ENCODE peak calls at places on chromosomes 13 and 19, in four cellular contexts. L is iPS DF 6.9, D is thyroid gland, H is psoas muscle. X is an unnamed sample.

GRCh38 chr19:4649392-4650094 is 10.2 kb downstream of the TNFAIP8L1 start:
- DNase-seq in L (no peak), D (no peak), H (no peak), X (no peak)

GRCh38 chr19:13619203-13619632 is 112.9 kb upstream of the CACNA1A start:
- DNase-seq in L (no peak), D (no peak), H (no peak), X (no peak)

GRCh38 chr13:113226873-113227272 is 17.5 kb downstream of the CUL4A start:
- DNase-seq in H (no peak), D (no peak), L (no peak), X (no peak)

GRCh38 chr19:4294389-4294788 is 7.8 kb downstream of the TMIGD2 start:
- DNase-seq in L (no peak), H (no peak), D (no peak), X (no peak)

GRCh38 chr19:12837225-12837624 is 1.1 kb upstream of the MAST1 start:
- DNase-seq in L (no peak), D (no peak), H (peak; percentile 7), X (no peak)

GRCh38 chr19:1507192-1507660 is 5.6 kb downstream of the ADAMTSL5 start:
- DNase-seq in H (no peak), L (no peak), D (no peak), X (no peak)

GRCh38 chr19:925912-926594 is at the start of gene ARID3A:
- DNase-seq in L (no peak), D (peak; percentile 56), H (peak; percentile 83), X (peak; percentile 51)

GRCh38 chr19:19343762-19344161 is 23.1 kb downstream of the MAU2 start:
- DNase-seq in H (no peak), L (no peak), D (no peak), X (no peak)

GRCh38 chr19:9009935-9010651 is at the start of gene MUC16:
- DNase-seq in L (no peak), H (no peak), D (no peak), X (no peak)
- H3K4me3 ChIP-seq in L (no peak within 1 kb of the TSS), H (no peak within 1 kb of the TSS), D (no peak within 1 kb of the TSS), X (no peak within 1 kb of the TSS)

GRCh38 chr13:51422484-51422883 is 30.4 kb downstream of the INTS6 start:
- DNase-seq in L (no peak), H (no peak), D (no peak), X (no peak)

GRCh38 chr13:51420681-51421476 is 32.0 kb downstream of the INTS6 start:
- DNase-seq in D (no peak), L (no peak), H (no peak), X (no peak)

GRCh38 chr13:51425410-51426042 is 27.3 kb downstream of the INTS6 start:
- DNase-seq in L (no peak), D (no peak), H (no peak), X (no peak)

GRCh38 chr13:51426982-51427381 is 25.9 kb downstream of the INTS6 start:
- DNase-seq in D (no peak), L (no peak), H (no peak), X (no peak)

DNA sequence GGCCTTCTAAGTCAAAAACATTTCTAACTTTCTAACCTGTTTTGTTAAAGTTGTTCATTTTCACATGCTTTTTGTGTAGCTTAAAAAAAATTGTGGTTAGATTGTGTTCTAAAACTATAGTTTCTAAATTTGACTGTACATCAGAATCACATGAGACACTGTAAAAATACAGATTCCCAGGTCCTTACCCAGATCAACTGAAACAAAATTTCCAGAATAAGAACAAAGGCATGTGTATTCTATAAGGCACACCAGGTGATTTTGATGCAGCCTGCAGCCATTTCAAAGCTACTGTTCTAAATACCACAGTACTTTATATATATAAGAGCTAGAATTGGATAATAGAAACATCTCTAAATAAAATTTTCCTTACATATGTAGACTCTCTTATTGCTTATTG is 29.1 kb downstream of the INTS6 start:
- DNase-seq in L (no peak), D (no peak), H (no peak), X (no peak)
- H3K27ac ChIP-seq in L (no peak overlapping the region), D (no peak overlapping the region), H (no peak overlapping the region), X (no peak overlapping the region)

DNA sequence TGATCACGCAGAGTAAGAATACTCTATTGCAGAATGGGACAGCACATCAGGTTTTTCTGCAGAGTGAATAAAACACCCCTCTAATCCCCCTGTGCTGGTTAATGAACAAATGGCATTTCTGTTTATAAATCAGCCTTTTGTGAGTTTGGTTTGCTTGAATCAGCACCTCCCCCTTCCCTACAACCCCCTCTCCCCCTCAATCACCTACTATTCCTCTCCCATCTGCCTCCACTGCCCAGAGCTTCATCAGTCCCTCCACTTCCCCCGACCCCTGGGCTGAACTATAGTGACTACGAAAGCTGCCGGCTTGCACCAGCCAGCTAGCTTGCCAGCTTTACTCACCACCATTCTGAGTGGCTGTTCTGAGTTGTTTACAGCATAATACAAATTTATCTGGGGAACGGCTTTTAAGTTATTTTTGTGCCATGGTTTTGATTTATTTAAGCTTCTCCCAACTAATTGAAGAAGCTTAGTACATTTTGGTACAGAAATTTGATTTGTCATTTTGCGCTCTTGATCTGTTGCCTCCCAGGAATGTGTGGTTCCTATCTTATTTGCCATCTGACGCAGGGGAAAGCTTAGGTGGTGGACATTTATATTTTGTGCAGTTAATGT is 41.8 kb upstream of the WDFY2 start:
- DNase-seq in D (no peak), L (no peak), H (no peak), X (no peak)
- H3K4me3 ChIP-seq in D (no peak overlapping the region), L (no peak overlapping the region), H (no peak overlapping the region), X (no peak overlapping the region)

GRCh38 chr19:41263850-41264580 is at the start of gene HNRNPUL1:
- DNase-seq in L (peak; percentile 100), D (peak; percentile 99), H (peak; percentile 99), X (peak; percentile 98)

GRCh38 chr19:41263042-41263849 is 926 bp upstream of the HNRNPUL1 start:
- DNase-seq in D (peak; percentile 74), L (no peak), H (peak; percentile 86), X (peak; percentile 79)

GRCh38 chr19:41265376-41266153 is 1.4 kb downstream of the HNRNPUL1 start:
- DNase-seq in L (no peak), D (peak; percentile 13), H (no peak), X (peak; percentile 38)

GRCh38 chr19:41264581-41265375 is 606 bp downstream of the HNRNPUL1 start:
- DNase-seq in D (peak; percentile 70), L (no peak), H (peak; percentile 78), X (peak; percentile 51)

DNA sequence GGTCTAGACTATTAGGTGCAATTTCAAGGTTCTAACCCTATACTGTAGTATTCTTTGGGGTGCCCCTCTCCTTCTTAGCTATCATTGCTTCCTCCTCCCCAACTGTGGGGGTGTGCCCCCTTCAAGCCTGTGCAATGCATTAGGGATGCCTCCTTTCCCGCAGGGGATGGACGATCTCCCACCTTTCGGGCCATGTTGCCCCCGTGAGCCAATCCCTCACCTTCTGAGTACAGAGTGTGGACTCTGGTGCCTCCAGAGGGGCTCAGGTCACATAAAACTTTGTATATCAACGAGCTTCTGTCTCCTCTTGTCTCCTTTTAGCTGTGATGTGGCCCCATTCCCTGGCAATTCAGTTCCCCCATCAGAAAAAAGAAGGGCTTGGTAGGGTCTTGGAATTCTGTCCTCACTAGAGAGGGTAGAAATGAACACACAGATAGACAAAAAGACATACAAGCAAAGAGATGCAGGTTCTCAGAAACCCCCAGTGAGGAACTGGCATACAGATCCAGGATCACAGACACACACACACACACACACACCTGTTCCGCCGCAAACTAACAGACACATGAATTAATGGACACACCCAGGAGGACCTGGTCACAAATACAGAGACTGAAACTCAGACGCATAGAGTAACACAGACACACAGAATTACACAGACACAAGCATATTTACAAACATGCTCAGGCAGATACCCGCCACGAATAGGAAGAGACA is 2.5 kb upstream of the HNRNPUL1 start:
- DNase-seq in H (no peak), L (no peak), D (no peak), X (peak; percentile 22)
- H3K27ac ChIP-seq in H (peak overlapping the region; percentile 98), L (no peak overlapping the region), D (peak overlapping the region; percentile 11), X (peak overlapping the region; percentile 98)

GRCh38 chr13:40342461-40342860 is 324.0 kb downstream of the FOXO1 start:
- DNase-seq in L (no peak), D (no peak), H (no peak), X (no peak)
- H3K4me3 ChIP-seq in L (no peak overlapping the region), D (no peak overlapping the region), H (no peak overlapping the region), X (no peak overlapping the region)

GRCh38 chr13:109577191-109577700 is 209.1 kb downstream of the IRS2 start:
- DNase-seq in H (no peak), D (no peak), L (no peak), X (no peak)
- H3K27ac ChIP-seq in H (no peak overlapping the region), D (no peak overlapping the region), L (no peak overlapping the region), X (peak overlapping the region; percentile 41)